ENCODE peak calls at places on chromosome 11, in eight cellular contexts. B is nucleus accumbens, M is A673, N is activated T-helper 1 cell treated with Interleukin-2 at 50 U/mL for 16 hours, Z is non-pigmented ciliary epithelial cell, E is ACHN, Q is AG09319, D is mucosa of descending colon. R is an unnamed sample.

GRCh38 chr11:31687256-31687655 is 123.9 kb downstream of the PAX6 start:
- DNase-seq in B (no peak), M (no peak), N (no peak), Z (no peak), E (no peak), Q (no peak), D (no peak), R (no peak)

GRCh38 chr11:2342557-2342956 is 34.6 kb upstream of the CD81 start:
- DNase-seq in B (no peak), M (no peak), N (no peak), Z (no peak), E (no peak), Q (no peak), D (no peak), R (no peak)

GRCh38 chr11:11942668-11943067 is 65.8 kb downstream of the DKK3 start:
- DNase-seq in B (no peak), M (no peak), N (no peak), Z (no peak), E (no peak), Q (no peak), D (no peak), R (no peak)

GRCh38 chr11:8773916-8774537 is 91.4 kb downstream of the RPL27A start:
- DNase-seq in B (no peak), M (no peak), N (no peak), Z (no peak), E (no peak), Q (no peak), D (no peak), R (peak)

GRCh38 chr11:5643585-5643984 is 18.8 kb downstream of the TRIM34 start:
- DNase-seq in B (no peak), M (no peak), N (no peak), Z (no peak), E (no peak), Q (no peak), D (no peak), R (no peak)

GRCh38 chr11:75474240-75474639 is 41.2 kb upstream of the KLHL35 start:
- DNase-seq in B (no peak), M (peak), N (no peak), Z (no peak), E (no peak), Q (no peak), D (no peak), R (peak)

GRCh38 chr11:110479070-110479444 is 49.3 kb downstream of the FDX1 start:
- DNase-seq in B (no peak), M (peak), N (no peak), Z (no peak), E (no peak), Q (no peak), D (no peak), R (no peak)

GRCh38 chr11:71209181-71209580 is 43.2 kb downstream of the SHANK2 start:
- DNase-seq in B (no peak), M (no peak), N (no peak), Z (no peak), E (no peak), Q (no peak), D (no peak), R (no peak)

GRCh38 chr11:15148181-15148580 is 33.5 kb downstream of the INSC start:
- DNase-seq in B (no peak), M (no peak), N (no peak), Z (no peak), E (no peak), Q (no peak), D (no peak), R (no peak)

GRCh38 chr11:32420937-32421532 is 14.3 kb downstream of the WT1 start:
- DNase-seq in B (no peak), M (peak), N (no peak), Z (no peak), E (no peak), Q (no peak), D (no peak), R (no peak)

GRCh38 chr11:6667733-6668374 is 12.2 kb upstream of the DCHS1 start:
- DNase-seq in B (no peak), M (peak), N (no peak), Z (no peak), E (peak), Q (no peak), D (peak), R (peak)

GRCh38 chr11:109291553-109291952 is 130.4 kb upstream of the C11orf87 start:
- DNase-seq in B (no peak), M (no peak), N (no peak), Z (no peak), E (no peak), Q (no peak), D (no peak), R (no peak)

GRCh38 chr11:79025622-79026021 is 415.2 kb downstream of the TENM4 start:
- DNase-seq in B (no peak), M (no peak), N (no peak), Z (no peak), E (no peak), Q (no peak), D (no peak), R (no peak)

GRCh38 chr11:12150831-12151382 is 40.5 kb downstream of the MICAL2 start:
- DNase-seq in B (peak), M (no peak), N (no peak), Z (no peak), E (no peak), Q (no peak), D (no peak), R (no peak)

GRCh38 chr11:84430661-84431060 is 1144.5 kb upstream of the CCDC90B start:
- DNase-seq in B (no peak), M (no peak), N (no peak), Z (no peak), E (no peak), Q (no peak), D (no peak), R (no peak)

GRCh38 chr11:101127348-101127698 is 2.3 kb downstream of the PGR start:
- DNase-seq in B (no peak), M (peak), N (no peak), Z (no peak), E (no peak), Q (no peak), D (peak), R (no peak)

GRCh38 chr11:128777369-128778011 is 83.6 kb downstream of the FLI1 start:
- DNase-seq in B (no peak), M (no peak), N (no peak), Z (no peak), E (no peak), Q (no peak), D (no peak), R (no peak)

GRCh38 chr11:122440783-122441701 is 214.5 kb upstream of the UBASH3B start:
- DNase-seq in B (peak), M (peak), N (no peak), Z (no peak), E (no peak), Q (no peak), D (peak), R (peak)